ENCODE peak calls at places on chromosomes 16 and 17, in six cellular contexts. Y is activated CD4-positive, CD25-positive, alpha-beta regulatory T cell treated with anti-CD3 and anti-CD28 coated beads, Interleukin-2, amount 50 U/mL, for 16 hours; H is ELF-1; O is anterior cingulate cortex; Q is cardiac septum; S is skeletal muscle cell. B is an unnamed sample.

GRCh38 chr17:69715656-69716055 is 301.2 kb downstream of the MAP2K6 start:
- DNase-seq in Y (no peak), H (no peak), O (no peak), Q (no peak), S (no peak), B (no peak)

GRCh38 chr17:40694584-40694983 is 9.0 kb downstream of the KRT24 start:
- DNase-seq in Y (no peak), H (peak), O (no peak), Q (no peak), S (no peak), B (peak)

GRCh38 chr17:4708436-4708835 is 2.0 kb upstream of the ARRB2 start:
- DNase-seq in Y (peak), H (peak), O (peak), Q (no peak), S (no peak), B (no peak)

GRCh38 chr17:37050905-37051304 is 102.2 kb downstream of the AATF start:
- DNase-seq in Y (no peak), H (no peak), O (no peak), Q (no peak), S (no peak), B (no peak)

GRCh38 chr16:87965417-87965816 is 14.2 kb downstream of the BANP start:
- DNase-seq in Y (no peak), H (no peak), O (no peak), Q (no peak), S (no peak), B (no peak)

GRCh38 chr17:10772425-10773380 is 31.2 kb downstream of the TMEM238L start:
- DNase-seq in Y (no peak), H (peak), O (no peak), Q (peak), S (no peak), B (peak)

GRCh38 chr17:49557204-49558024 is 18.3 kb upstream of the NXPH3 start:
- DNase-seq in Y (no peak), H (peak), O (peak), Q (peak), S (no peak), B (no peak)

GRCh38 chr17:49739662-49740271 is 24.2 kb downstream of the FAM117A start:
- DNase-seq in Y (peak), H (no peak), O (no peak), Q (peak), S (no peak), B (peak)

GRCh38 chr16:765488-765865 is 4.9 kb downstream of the MSLN start:
- DNase-seq in Y (no peak), H (no peak), O (no peak), Q (no peak), S (no peak), B (no peak)

GRCh38 chr16:48704710-48705109 is 94.7 kb upstream of the N4BP1 start:
- DNase-seq in Y (no peak), H (no peak), O (no peak), Q (no peak), S (no peak), B (no peak)

GRCh38 chr17:69170377-69170776 is 28.7 kb upstream of the ABCA6 start:
- DNase-seq in Y (no peak), H (no peak), O (no peak), Q (no peak), S (no peak), B (no peak)

GRCh38 chr17:77853208-77853977 is 105.1 kb upstream of the TNRC6C start:
- DNase-seq in Y (no peak), H (no peak), O (no peak), Q (no peak), S (no peak), B (no peak)

GRCh38 chr17:75637143-75637538 is 3.9 kb downstream of the SMIM5 start:
- DNase-seq in Y (no peak), H (no peak), O (peak), Q (no peak), S (no peak), B (no peak)

GRCh38 chr16:54954220-54954619 is 23.6 kb downstream of the IRX5 start:
- DNase-seq in Y (no peak), H (no peak), O (no peak), Q (no peak), S (no peak), B (no peak)